ENCODE peak calls at places on chromosomes 6 and 20, in six cellular contexts. R is naive thymus-derived CD8-positive, alpha-beta T cell; E is T-helper 17 cell; F is stimulated activated CD8-positive, alpha-beta memory T cell treated with anti-CD3 and anti-CD28 coated beads, Interleukin-7, amount 100 ng/mL, for 48 hours; J is germinal center; Q is psoas muscle. O is an unnamed sample.

GRCh38 chr6:5782783-5783567 is 223.8 kb downstream of the NRN1 start:
- DNase-seq in R (no peak), E (no peak), F (no peak), J (no peak), Q (peak; percentile 62), O (no peak)

GRCh38 chr6:24673625-24674024 is 6.7 kb downstream of the ACOT13 start:
- DNase-seq in R (no peak), E (no peak), F (no peak), J (no peak), Q (no peak), O (no peak)

GRCh38 chr6:96436398-96436797 is 85.2 kb upstream of the UFL1 start:
- DNase-seq in R (no peak), E (no peak), F (no peak), J (no peak), Q (no peak), O (no peak)

GRCh38 chr20:63957004-63957689 is 931 bp upstream of the UCKL1 start:
- DNase-seq in R (no peak), E (peak; percentile 61), F (no peak), J (peak; percentile 46), Q (peak; percentile 74), O (peak; percentile 77)

GRCh38 chr20:31633339-31633914 is 4.3 kb upstream of the COX4I2 start:
- DNase-seq in R (no peak), E (no peak), F (no peak), J (no peak), Q (no peak), O (no peak)

GRCh38 chr20:20710847-20711315 is 1.6 kb downstream of the RALGAPA2 start:
- DNase-seq in R (no peak), E (no peak), F (no peak), J (no peak), Q (no peak), O (peak; percentile 77)

GRCh38 chr6:90284236-90284744 is 12.4 kb downstream of the BACH2 start:
- DNase-seq in R (peak; percentile 39), E (peak; percentile 10), F (no peak), J (no peak), Q (no peak), O (peak; percentile 83)

GRCh38 chr6:73011945-73012344 is 213.4 kb downstream of the KHDC1L start:
- DNase-seq in R (no peak), E (no peak), F (no peak), J (no peak), Q (no peak), O (no peak)

GRCh38 chr6:155994071-155994470 is 538.4 kb upstream of the NOX3 start:
- DNase-seq in R (no peak), E (no peak), F (no peak), J (no peak), Q (no peak), O (no peak)

GRCh38 chr20:62274332-62275262 is 28.2 kb upstream of the ADRM1 start:
- DNase-seq in R (no peak), E (no peak), F (no peak), J (no peak), Q (no peak), O (no peak)

GRCh38 chr20:59020938-59021551 is 1.8 kb downstream of the TUBB1 start:
- DNase-seq in R (no peak), E (no peak), F (no peak), J (no peak), Q (no peak), O (peak; percentile 82)

GRCh38 chr6:104784884-104785283 is 74.8 kb downstream of the HACE1 start:
- DNase-seq in R (no peak), E (no peak), F (no peak), J (no peak), Q (no peak), O (peak; percentile 11)

GRCh38 chr20:40687384-40688128 is 1.5 kb downstream of the MAFB start:
- DNase-seq in R (no peak), E (no peak), F (no peak), J (no peak), Q (peak; percentile 58), O (peak; percentile 77)

GRCh38 chr6:44533221-44533820 is 145.8 kb downstream of the CDC5L start:
- DNase-seq in R (no peak), E (no peak), F (no peak), J (no peak), Q (no peak), O (no peak)

GRCh38 chr6:38631186-38631783 is 8.4 kb downstream of the BTBD9 start:
- DNase-seq in R (no peak), E (no peak), F (no peak), J (no peak), Q (no peak), O (no peak)

GRCh38 chr20:23270427-23270911 is 80.1 kb upstream of the NXT1 start:
- DNase-seq in R (no peak), E (no peak), F (no peak), J (no peak), Q (no peak), O (no peak)

GRCh38 chr20:19888269-19888669 is 128.9 kb upstream of the NAA20 start:
- DNase-seq in R (no peak), E (no peak), F (no peak), J (no peak), Q (no peak), O (peak; percentile 13)

GRCh38 chr6:84976516-84977420 is 212.4 kb upstream of the TBX18 start:
- DNase-seq in R (no peak), E (no peak), F (no peak), J (no peak), Q (no peak), O (peak; percentile 34)

GRCh38 chr6:158817298-158818007 is 1.7 kb downstream of the EZR start:
- DNase-seq in R (no peak), E (no peak), F (no peak), J (no peak), Q (no peak), O (peak; percentile 52)

GRCh38 chr20:49167811-49168507 is 20.2 kb downstream of the STAU1 start:
- DNase-seq in R (no peak), E (no peak), F (no peak), J (no peak), Q (no peak), O (no peak)

GRCh38 chr20:4840831-4841230 is 119.1 kb downstream of the PRND start:
- DNase-seq in R (no peak), E (no peak), F (no peak), J (peak; percentile 57), Q (no peak), O (no peak)

GRCh38 chr6:53056273-53056672 is 8.9 kb upstream of the FBXO9 start:
- DNase-seq in R (no peak), E (no peak), F (no peak), J (no peak), Q (no peak), O (no peak)

GRCh38 chr20:21230686-21231085 is 72.4 kb upstream of the XRN2 start:
- DNase-seq in R (no peak), E (no peak), F (no peak), J (no peak), Q (no peak), O (no peak)

GRCh38 chr6:151948007-151948745 is 140.7 kb downstream of the ESR1 start:
- DNase-seq in R (no peak), E (no peak), F (no peak), J (peak; percentile 17), Q (no peak), O (no peak)

GRCh38 chr6:132136976-132137375 is 185.8 kb upstream of the CCN2 start:
- DNase-seq in R (no peak), E (no peak), F (no peak), J (no peak), Q (no peak), O (no peak)

GRCh38 chr20:53287357-53288042 is 306.1 kb downstream of the ZNF217 start:
- DNase-seq in R (no peak), E (no peak), F (no peak), J (no peak), Q (no peak), O (no peak)

GRCh38 chr20:1819311-1820136 is 75.7 kb upstream of the SIRPA start:
- DNase-seq in R (no peak), E (no peak), F (no peak), J (no peak), Q (no peak), O (no peak)

GRCh38 chr20:25696384-25697131 is at the start of gene ZNF337:
- DNase-seq in R (peak; percentile 91), E (peak; percentile 83), F (peak; percentile 93), J (peak; percentile 89), Q (peak; percentile 96), O (peak; percentile 92)

GRCh38 chr20:10369723-10370090 is 64.3 kb downstream of the MKKS start:
- DNase-seq in R (no peak), E (no peak), F (no peak), J (no peak), Q (no peak), O (peak; percentile 84)

GRCh38 chr6:53634184-53634631 is 31.3 kb downstream of the KLHL31 start:
- DNase-seq in R (no peak), E (no peak), F (no peak), J (no peak), Q (no peak), O (no peak)

GRCh38 chr6:11585426-11586016 is 48.0 kb downstream of the TMEM170B start:
- DNase-seq in R (no peak), E (no peak), F (no peak), J (peak; percentile 28), Q (no peak), O (peak; percentile 61)

GRCh38 chr6:14455442-14455841 is 337.9 kb downstream of the CD83 start:
- DNase-seq in R (no peak), E (no peak), F (no peak), J (no peak), Q (no peak), O (no peak)

GRCh38 chr6:1873781-1874180 is 264.1 kb downstream of the FOXC1 start:
- DNase-seq in R (no peak), E (no peak), F (no peak), J (no peak), Q (no peak), O (no peak)

GRCh38 chr6:66478705-66479104 is 771.7 kb upstream of the EYS start:
- DNase-seq in R (no peak), E (no peak), F (no peak), J (no peak), Q (no peak), O (peak; percentile 71)

O was measured in MCF 10A.